ENCODE peak calls at places on chromosomes 12 and 14, in ten cellular contexts. One of them, this sample, is unnamed.

GRCh38 chr14:63760014-63760413 is 32.1 kb upstream of the SGPP1 start:
- DNase-seq in Panc1: no peak
- DNase-seq in mammary epithelial cell: no peak
- DNase-seq in PC-9: no peak
- DNase-seq in spleen: no peak
- DNase-seq in CD4-positive, alpha-beta T cell: no peak
- DNase-seq in GM23248: no peak
- DNase-seq in cardiac muscle cell: no peak
- DNase-seq in transverse colon: no peak
- DNase-seq in A549: no peak
- DNase-seq in this sample: no peak

GRCh38 chr12:124756730-124757129 is 106.9 kb downstream of the SCARB1 start:
- DNase-seq in transverse colon: no peak
- DNase-seq in cardiac muscle cell: no peak
- DNase-seq in Panc1: no peak
- DNase-seq in A549: no peak
- DNase-seq in PC-9: no peak
- DNase-seq in GM23248: no peak
- DNase-seq in spleen: no peak
- DNase-seq in CD4-positive, alpha-beta T cell: no peak
- DNase-seq in mammary epithelial cell: no peak
- DNase-seq in this sample: no peak

GRCh38 chr12:49903700-49904423 is at the start of gene FAIM2:
- DNase-seq in cardiac muscle cell: no peak
- DNase-seq in GM23248: peak; percentile 73
- DNase-seq in spleen: peak; percentile 80
- DNase-seq in Panc1: no peak
- DNase-seq in transverse colon: peak; percentile 24
- DNase-seq in CD4-positive, alpha-beta T cell: peak; percentile 25
- DNase-seq in PC-9: no peak
- DNase-seq in A549: no peak
- DNase-seq in mammary epithelial cell: no peak
- DNase-seq in this sample: no peak

GRCh38 chr12:53990311-53991076 is 5.5 kb downstream of the HOXC10 start:
- DNase-seq in mammary epithelial cell: no peak
- DNase-seq in transverse colon: no peak
- DNase-seq in PC-9: no peak
- DNase-seq in spleen: no peak
- DNase-seq in cardiac muscle cell: no peak
- DNase-seq in A549: no peak
- DNase-seq in GM23248: peak; percentile 56
- DNase-seq in CD4-positive, alpha-beta T cell: no peak
- DNase-seq in Panc1: no peak
- DNase-seq in this sample: no peak

GRCh38 chr14:57725399-57726077 is 140.4 kb downstream of the SLC35F4 start:
- DNase-seq in mammary epithelial cell: peak; percentile 82
- DNase-seq in transverse colon: no peak
- DNase-seq in cardiac muscle cell: no peak
- DNase-seq in A549: no peak
- DNase-seq in Panc1: peak; percentile 73
- DNase-seq in spleen: no peak
- DNase-seq in CD4-positive, alpha-beta T cell: no peak
- DNase-seq in GM23248: peak; percentile 79
- DNase-seq in PC-9: peak; percentile 42
- DNase-seq in this sample: no peak

GRCh38 chr12:38961044-38961443 is 55.7 kb upstream of the CPNE8 start:
- DNase-seq in GM23248: no peak
- DNase-seq in PC-9: no peak
- DNase-seq in cardiac muscle cell: no peak
- DNase-seq in CD4-positive, alpha-beta T cell: no peak
- DNase-seq in mammary epithelial cell: no peak
- DNase-seq in A549: no peak
- DNase-seq in transverse colon: no peak
- DNase-seq in spleen: no peak
- DNase-seq in Panc1: no peak
- DNase-seq in this sample: no peak

GRCh38 chr14:68815288-68816182 is 22.7 kb upstream of the ZFP36L1 start:
- DNase-seq in CD4-positive, alpha-beta T cell: no peak
- DNase-seq in GM23248: peak; percentile 23
- DNase-seq in A549: no peak
- DNase-seq in PC-9: no peak
- DNase-seq in Panc1: no peak
- DNase-seq in spleen: peak; percentile 87
- DNase-seq in cardiac muscle cell: no peak
- DNase-seq in transverse colon: no peak
- DNase-seq in mammary epithelial cell: no peak
- DNase-seq in this sample: peak; percentile 43

GRCh38 chr12:20044304-20044703 is 324.0 kb upstream of the PDE3A start:
- DNase-seq in Panc1: no peak
- DNase-seq in PC-9: no peak
- DNase-seq in A549: no peak
- DNase-seq in mammary epithelial cell: no peak
- DNase-seq in GM23248: no peak
- DNase-seq in spleen: no peak
- DNase-seq in CD4-positive, alpha-beta T cell: no peak
- DNase-seq in cardiac muscle cell: no peak
- DNase-seq in transverse colon: no peak
- DNase-seq in this sample: no peak

GRCh38 chr14:40841886-40842285 is 764.8 kb upstream of the LRFN5 start:
- DNase-seq in A549: no peak
- DNase-seq in spleen: no peak
- DNase-seq in Panc1: no peak
- DNase-seq in CD4-positive, alpha-beta T cell: no peak
- DNase-seq in cardiac muscle cell: no peak
- DNase-seq in GM23248: no peak
- DNase-seq in transverse colon: no peak
- DNase-seq in mammary epithelial cell: no peak
- DNase-seq in PC-9: no peak
- DNase-seq in this sample: no peak

DNA sequence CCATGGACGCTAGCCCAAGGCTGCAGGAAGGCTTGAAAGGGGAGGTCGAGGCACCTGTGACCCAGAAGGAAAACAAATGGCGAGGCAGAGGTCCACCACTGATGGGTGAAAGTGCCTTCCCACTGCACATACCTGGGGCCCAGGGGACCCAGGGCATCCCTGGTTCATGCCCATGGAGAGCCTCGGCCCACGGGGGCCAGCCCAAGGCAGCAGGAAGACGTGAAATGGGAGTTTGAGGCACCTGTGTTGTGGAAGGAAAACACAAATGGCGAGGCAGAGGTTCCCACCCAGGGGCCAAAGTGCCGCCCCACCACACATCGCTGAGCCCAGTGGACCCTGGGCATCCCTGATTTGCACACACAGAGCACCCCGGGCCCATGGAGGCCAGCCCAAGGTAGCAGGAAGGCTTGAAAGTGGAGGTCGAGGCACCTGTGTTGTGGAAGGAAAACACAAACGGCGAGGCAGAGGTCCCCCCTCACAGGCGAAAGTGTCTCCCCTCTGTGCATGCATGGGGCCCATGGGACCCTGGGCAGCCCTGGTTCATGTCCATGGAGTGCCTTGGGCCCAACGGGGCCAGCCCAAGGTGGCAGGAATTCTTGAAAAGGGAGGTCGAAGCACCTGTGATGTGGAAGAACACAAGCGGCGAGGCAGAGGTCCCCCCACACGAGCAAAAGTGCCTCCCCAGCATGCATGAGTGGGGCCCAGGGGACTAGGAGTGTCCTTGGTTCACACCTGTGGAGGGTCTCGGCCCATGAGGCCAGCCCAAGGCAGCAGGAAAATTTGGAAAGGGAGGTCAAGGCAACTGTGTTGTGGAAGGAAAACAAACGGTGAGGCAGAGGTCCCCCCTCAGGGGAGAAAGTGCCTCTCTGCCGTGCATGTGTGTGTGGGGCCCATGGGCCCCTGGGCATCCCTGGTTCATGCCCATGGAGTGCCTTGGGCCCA is 383.3 kb downstream of the ALG10 start:
- DNase-seq in cardiac muscle cell: no peak
- DNase-seq in mammary epithelial cell: no peak
- DNase-seq in Panc1: no peak
- DNase-seq in A549: no peak
- DNase-seq in PC-9: no peak
- DNase-seq in spleen: peak; percentile 54
- DNase-seq in transverse colon: peak; percentile 3
- DNase-seq in CD4-positive, alpha-beta T cell: no peak
- DNase-seq in GM23248: no peak
- DNase-seq in this sample: no peak
- H3K9me3 ChIP-seq in cardiac muscle cell: no peaks in the 10 kb centered on the region
- H3K9me3 ChIP-seq in mammary epithelial cell: peaks cover 42% of the 10 kb centered on the region
- H3K9me3 ChIP-seq in Panc1: no peaks in the 10 kb centered on the region
- H3K9me3 ChIP-seq in A549: peaks cover 12% of the 10 kb centered on the region
- H3K9me3 ChIP-seq in PC-9: peaks cover 5% of the 10 kb centered on the region
- H3K9me3 ChIP-seq in spleen: peaks cover 49% of the 10 kb centered on the region
- H3K9me3 ChIP-seq in transverse colon: peaks cover 56% of the 10 kb centered on the region
- H3K9me3 ChIP-seq in CD4-positive, alpha-beta T cell: peaks cover 57% of the 10 kb centered on the region
- H3K9me3 ChIP-seq in GM23248: no peaks in the 10 kb centered on the region
- H3K9me3 ChIP-seq in this sample: peaks cover 31% of the 10 kb centered on the region

DNA sequence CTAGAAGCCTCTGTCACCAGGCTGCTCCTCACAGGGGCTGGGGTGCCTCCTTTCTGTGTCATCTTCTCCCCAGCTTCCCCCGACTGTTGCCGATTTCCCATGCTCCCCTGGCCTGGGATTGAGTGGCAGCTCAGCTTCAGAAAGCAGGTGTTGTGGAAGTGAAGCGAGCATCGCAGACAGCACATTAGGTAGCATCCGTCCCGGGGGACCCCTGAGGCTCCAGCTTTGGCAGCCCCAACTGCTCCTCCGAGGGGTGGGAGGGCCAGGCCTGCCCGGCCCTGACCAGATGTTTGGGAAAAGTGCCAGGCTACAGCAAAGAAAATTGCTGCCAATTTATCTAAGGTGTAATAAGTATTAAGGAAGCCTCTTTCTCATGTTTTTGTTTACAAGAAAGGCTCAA is 1045.6 kb downstream of the BCL11B start:
- DNase-seq in transverse colon: no peak
- DNase-seq in Panc1: no peak
- DNase-seq in mammary epithelial cell: no peak
- DNase-seq in CD4-positive, alpha-beta T cell: no peak
- DNase-seq in GM23248: no peak
- DNase-seq in A549: no peak
- DNase-seq in cardiac muscle cell: no peak
- DNase-seq in PC-9: no peak
- DNase-seq in spleen: no peak
- DNase-seq in this sample: no peak
- H3K9me3 ChIP-seq in transverse colon: no peaks in the 10 kb centered on the region
- H3K9me3 ChIP-seq in Panc1: no peaks in the 10 kb centered on the region
- H3K9me3 ChIP-seq in mammary epithelial cell: no peaks in the 10 kb centered on the region
- H3K9me3 ChIP-seq in CD4-positive, alpha-beta T cell: no peaks in the 10 kb centered on the region
- H3K9me3 ChIP-seq in GM23248: no peaks in the 10 kb centered on the region
- H3K9me3 ChIP-seq in A549: no peaks in the 10 kb centered on the region
- H3K9me3 ChIP-seq in cardiac muscle cell: no peaks in the 10 kb centered on the region
- H3K9me3 ChIP-seq in PC-9: no peaks in the 10 kb centered on the region
- H3K9me3 ChIP-seq in spleen: no peaks in the 10 kb centered on the region
- H3K9me3 ChIP-seq in this sample: no peaks in the 10 kb centered on the region

GRCh38 chr12:34604227-34604626 is 581.9 kb downstream of the ALG10 start:
- DNase-seq in spleen: peak; percentile 50
- DNase-seq in mammary epithelial cell: no peak
- DNase-seq in Panc1: no peak
- DNase-seq in A549: no peak
- DNase-seq in GM23248: no peak
- DNase-seq in CD4-positive, alpha-beta T cell: no peak
- DNase-seq in cardiac muscle cell: no peak
- DNase-seq in transverse colon: no peak
- DNase-seq in PC-9: no peak
- DNase-seq in this sample: no peak

GRCh38 chr12:34600592-34601462 is 578.5 kb downstream of the ALG10 start:
- DNase-seq in cardiac muscle cell: no peak
- DNase-seq in PC-9: no peak
- DNase-seq in Panc1: no peak
- DNase-seq in spleen: peak; percentile 21
- DNase-seq in A549: no peak
- DNase-seq in CD4-positive, alpha-beta T cell: no peak
- DNase-seq in mammary epithelial cell: no peak
- DNase-seq in GM23248: no peak
- DNase-seq in transverse colon: no peak
- DNase-seq in this sample: no peak

GRCh38 chr12:34603382-34604035 is 581.2 kb downstream of the ALG10 start:
- DNase-seq in PC-9: no peak
- DNase-seq in spleen: peak; percentile 41
- DNase-seq in GM23248: no peak
- DNase-seq in transverse colon: no peak
- DNase-seq in Panc1: no peak
- DNase-seq in cardiac muscle cell: no peak
- DNase-seq in CD4-positive, alpha-beta T cell: no peak
- DNase-seq in mammary epithelial cell: no peak
- DNase-seq in A549: no peak
- DNase-seq in this sample: no peak

GRCh38 chr12:34601689-34602088 is 579.4 kb downstream of the ALG10 start:
- DNase-seq in mammary epithelial cell: no peak
- DNase-seq in cardiac muscle cell: no peak
- DNase-seq in Panc1: no peak
- DNase-seq in transverse colon: no peak
- DNase-seq in CD4-positive, alpha-beta T cell: no peak
- DNase-seq in PC-9: no peak
- DNase-seq in A549: no peak
- DNase-seq in spleen: no peak
- DNase-seq in GM23248: no peak
- DNase-seq in this sample: no peak

GRCh38 chr12:34602213-34602940 is 580.1 kb downstream of the ALG10 start:
- DNase-seq in cardiac muscle cell: no peak
- DNase-seq in A549: no peak
- DNase-seq in mammary epithelial cell: no peak
- DNase-seq in CD4-positive, alpha-beta T cell: no peak
- DNase-seq in spleen: peak; percentile 30
- DNase-seq in PC-9: no peak
- DNase-seq in Panc1: no peak
- DNase-seq in GM23248: no peak
- DNase-seq in transverse colon: no peak
- DNase-seq in this sample: no peak
- H3K9me3 ChIP-seq in cardiac muscle cell: no peaks in the 10 kb centered on the region
- H3K9me3 ChIP-seq in A549: peaks cover 5% of the 10 kb centered on the region
- H3K9me3 ChIP-seq in mammary epithelial cell: peaks cover 47% of the 10 kb centered on the region
- H3K9me3 ChIP-seq in CD4-positive, alpha-beta T cell: peaks cover 84% of the 10 kb centered on the region
- H3K9me3 ChIP-seq in spleen: peaks cover 32% of the 10 kb centered on the region
- H3K9me3 ChIP-seq in PC-9: no peaks in the 10 kb centered on the region
- H3K9me3 ChIP-seq in Panc1: no peaks in the 10 kb centered on the region
- H3K9me3 ChIP-seq in GM23248: no peaks in the 10 kb centered on the region
- H3K9me3 ChIP-seq in transverse colon: peaks cover 26% of the 10 kb centered on the region
- H3K9me3 ChIP-seq in this sample: no peaks in the 10 kb centered on the region

DNA sequence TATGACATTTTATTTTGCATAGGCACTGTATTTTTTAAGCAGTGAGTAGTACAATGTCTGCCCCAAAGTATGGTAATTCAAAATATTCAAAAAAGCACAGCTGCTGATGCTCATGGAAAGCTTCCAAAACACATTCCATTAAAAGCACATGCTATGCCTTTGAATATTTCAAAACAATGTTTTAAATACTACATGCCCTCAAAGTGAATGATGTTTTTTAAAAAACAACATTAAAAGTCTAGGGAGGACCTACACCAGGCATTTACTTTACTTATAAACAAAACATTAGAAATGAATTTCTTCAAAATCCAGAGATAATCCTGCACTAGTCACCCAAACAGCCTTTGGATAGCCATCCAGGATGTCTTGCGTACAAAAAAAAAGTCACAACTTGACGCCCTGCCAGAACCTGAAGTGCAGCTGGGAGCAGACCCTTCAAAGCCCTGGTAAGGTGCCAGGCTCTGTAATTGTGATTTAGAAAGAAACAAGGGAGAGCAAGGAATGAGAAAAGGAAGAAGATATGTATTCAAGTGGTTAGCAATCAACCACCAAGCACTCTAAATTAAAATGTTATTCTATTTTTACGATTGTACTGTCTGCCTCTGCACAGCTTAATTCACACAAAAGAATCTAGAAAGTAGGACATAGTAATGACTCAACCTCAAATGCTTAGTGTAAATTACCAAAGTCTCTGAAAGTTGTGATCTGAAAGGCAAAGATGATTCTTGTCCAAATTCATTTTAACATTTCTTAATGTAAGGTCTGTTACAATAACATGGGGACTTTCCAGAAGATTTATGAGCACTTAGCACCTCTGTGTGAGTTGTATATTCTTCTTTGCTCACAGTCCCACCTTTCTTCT is 31.9 kb downstream of the CEP83 start:
- DNase-seq in GM23248: peak; percentile 63
- DNase-seq in PC-9: no peak
- DNase-seq in transverse colon: peak; percentile 24
- DNase-seq in cardiac muscle cell: peak; percentile 39
- DNase-seq in mammary epithelial cell: peak; percentile 2
- DNase-seq in spleen: no peak
- DNase-seq in CD4-positive, alpha-beta T cell: no peak
- DNase-seq in A549: no peak
- DNase-seq in Panc1: no peak
- DNase-seq in this sample: no peak
- H3K9me3 ChIP-seq in GM23248: no peaks in the 10 kb centered on the region
- H3K9me3 ChIP-seq in PC-9: peaks cover 33% of the 10 kb centered on the region
- H3K9me3 ChIP-seq in transverse colon: peaks cover 16% of the 10 kb centered on the region
- H3K9me3 ChIP-seq in cardiac muscle cell: no peaks in the 10 kb centered on the region
- H3K9me3 ChIP-seq in mammary epithelial cell: peaks cover 13% of the 10 kb centered on the region
- H3K9me3 ChIP-seq in spleen: peaks cover 17% of the 10 kb centered on the region
- H3K9me3 ChIP-seq in CD4-positive, alpha-beta T cell: peaks cover 19% of the 10 kb centered on the region
- H3K9me3 ChIP-seq in A549: peaks cover 37% of the 10 kb centered on the region
- H3K9me3 ChIP-seq in Panc1: peaks cover 18% of the 10 kb centered on the region
- H3K9me3 ChIP-seq in this sample: peaks cover under 1% of the 10 kb centered on the region

This sample was measured in tibial nerve.